ENCODE peak calls at places on chromosomes 6 and 20, in seven cellular contexts. Z is spleen, H is pancreas, X is psoas muscle, S is A549, O is tibial artery, P is IMR-90. M is an unnamed sample. For H3K4me1, the result is how much of the 10 kb centered on the place peaks cover.

GRCh38 chr20:31644701-31645100 is 7.0 kb downstream of the COX4I2 start:
- DNase-seq in O (no peak), Z (no peak), X (no peak), H (no peak), S (no peak), P (no peak), M (no peak)

GRCh38 chr20:11112837-11113236 is 439.0 kb upstream of the JAG1 start:
- DNase-seq in Z (no peak), P (peak), X (no peak), S (no peak), H (no peak), O (no peak), M (peak)

GRCh38 chr6:110049696-110050465 is 71.8 kb downstream of the GPR6 start:
- DNase-seq in Z (no peak), P (no peak), X (no peak), H (no peak), S (no peak), O (no peak), M (no peak)

GRCh38 chr6:39686980-39687379 is 38.2 kb downstream of the KIF6 start:
- DNase-seq in O (no peak), Z (no peak), P (no peak), S (no peak), H (no peak), X (no peak), M (no peak)

GRCh38 chr20:1942061-1942460 is 46.9 kb downstream of the SIRPA start:
- DNase-seq in S (no peak), Z (no peak), O (no peak), X (no peak), P (no peak), H (no peak), M (no peak)

GRCh38 chr20:47749367-47749766 is 35.9 kb downstream of the SULF2 start:
- DNase-seq in O (peak), H (no peak), Z (no peak), S (no peak), P (no peak), X (peak), M (peak)

GRCh38 chr6:103405321-103405720 is 1454.4 kb downstream of the HACE1 start:
- DNase-seq in Z (no peak), P (no peak), O (no peak), H (no peak), X (no peak), S (no peak), M (no peak)

GRCh38 chr6:144543006-144543871 is 258.1 kb downstream of the UTRN start:
- DNase-seq in P (peak), S (no peak), H (no peak), Z (no peak), X (no peak), O (no peak), M (peak)

GRCh38 chr20:50586531-50587232 is 76.5 kb downstream of the PTPN1 start:
- DNase-seq in X (no peak), P (no peak), H (no peak), Z (peak), S (no peak), O (no peak), M (no peak)

GRCh38 chr20:61438285-61438684 is 186.2 kb downstream of the CDH4 start:
- DNase-seq in S (no peak), X (no peak), P (no peak), O (no peak), Z (no peak), H (no peak), M (no peak)

DNA sequence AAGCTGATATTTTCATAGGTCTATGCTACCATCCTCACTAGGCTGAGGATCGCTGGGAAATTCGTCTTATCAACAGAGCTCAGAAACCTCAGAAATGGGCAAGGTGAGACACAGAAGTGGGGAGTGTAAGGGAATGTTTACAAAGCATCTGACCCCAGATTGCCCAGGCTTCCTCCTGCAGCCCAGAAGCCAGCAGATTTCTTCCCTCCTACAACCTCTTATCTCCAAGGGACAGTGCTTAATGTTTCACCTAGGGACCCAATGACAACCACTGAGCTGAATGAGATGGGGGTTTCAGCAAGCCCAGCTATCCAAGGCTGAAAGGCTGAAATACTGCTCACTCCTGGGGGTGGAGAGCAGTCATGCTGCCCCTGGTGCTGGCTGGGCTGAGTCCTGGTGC is 52.4 kb upstream of the TBC1D7 start:
- DNase-seq in P (no peak), X (no peak), Z (no peak), S (no peak), H (no peak), O (no peak), M (no peak)
- H3K4me1 ChIP-seq in P (under half), X (under half), Z (under half), S (under half), H (under half), O (under half), M (under half)

GRCh38 chr6:42784739-42785498 is 3.1 kb downstream of the BICRAL start:
- DNase-seq in P (no peak), H (peak), S (no peak), X (no peak), O (no peak), Z (peak), M (no peak)
- H3K4me1 ChIP-seq in P (under half), H (under half), S (under half), X (under half), O (half or more), Z (under half), M (under half)

GRCh38 chr20:48858075-48858790 is 30.4 kb upstream of the PREX1 start:
- DNase-seq in P (no peak), Z (no peak), O (peak), X (no peak), S (no peak), H (no peak), M (no peak)

GRCh38 chr20:48864254-48864653 is 36.5 kb upstream of the PREX1 start:
- DNase-seq in O (no peak), P (no peak), S (no peak), X (no peak), Z (no peak), H (no peak), M (no peak)

GRCh38 chr20:48864738-48865318 is 37.0 kb upstream of the PREX1 start:
- DNase-seq in S (no peak), P (no peak), X (no peak), Z (no peak), O (no peak), H (no peak), M (no peak)

GRCh38 chr20:48861444-48861843 is 33.6 kb upstream of the PREX1 start:
- DNase-seq in S (no peak), H (no peak), Z (no peak), P (no peak), O (no peak), X (no peak), M (no peak)

DNA sequence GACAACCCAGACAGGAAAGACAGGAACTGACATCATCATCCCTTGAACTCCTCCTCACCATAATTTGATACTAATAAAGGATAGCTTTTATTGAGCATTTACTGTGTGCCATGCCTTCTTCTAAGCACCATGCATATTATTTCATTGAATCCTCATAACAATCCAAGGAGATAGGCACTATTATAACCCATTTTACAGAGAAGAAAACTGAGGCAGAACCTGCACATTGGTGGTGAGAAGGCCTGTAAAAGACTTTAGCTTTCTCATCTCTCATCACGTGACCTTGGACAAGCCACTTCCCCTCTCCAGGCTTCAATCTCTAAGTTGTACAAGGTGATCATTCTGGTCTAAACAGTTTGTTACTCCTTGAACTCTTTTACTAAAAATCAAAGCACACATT is 34.5 kb upstream of the PREX1 start:
- DNase-seq in P (no peak), O (no peak), S (no peak), H (no peak), Z (no peak), X (no peak), M (no peak)
- H3K4me1 ChIP-seq in P (under half), O (under half), S (under half), H (under half), Z (under half), X (under half), M (under half)

GRCh38 chr6:166411721-166412151 is 29.0 kb upstream of the MPC1 start:
- DNase-seq in S (no peak), X (no peak), O (no peak), P (no peak), H (no peak), Z (no peak), M (no peak)

GRCh38 chr6:166412911-166413384 is 30.2 kb upstream of the MPC1 start:
- DNase-seq in H (no peak), Z (no peak), S (no peak), X (no peak), P (no peak), O (no peak), M (no peak)

GRCh38 chr6:166412156-166412910 is 29.6 kb upstream of the MPC1 start:
- DNase-seq in O (no peak), H (no peak), S (no peak), P (no peak), Z (no peak), X (no peak), M (no peak)

GRCh38 chr6:166415306-166415705 is 32.6 kb upstream of the MPC1 start:
- DNase-seq in S (no peak), P (no peak), O (no peak), X (no peak), Z (peak), H (no peak), M (no peak)

GRCh38 chr6:166413491-166413951 is 30.8 kb upstream of the MPC1 start:
- DNase-seq in S (no peak), O (no peak), X (no peak), Z (peak), P (no peak), H (no peak), M (no peak)
- H3K4me1 ChIP-seq in S (under half), O (under half), X (under half), Z (under half), P (under half), H (under half), M (under half)

M was measured in foreskin keratinocyte.